ENCODE peak calls at places on chromosomes 3 and 15, in nine cellular contexts. R, W, E, J, I, S, M, D and H are unnamed samples.

GRCh38 chr15:83288381-83288801 is 3.9 kb upstream of the BNC1 start:
- DNase-seq in D (no peak), R (no peak), J (no peak), E (no peak), S (no peak), I (no peak), M (no peak), W (no peak), H (no peak)

GRCh38 chr3:17775073-17775472 is 32.6 kb upstream of the TBC1D5 start:
- DNase-seq in E (no peak), M (no peak), S (no peak), J (no peak), W (no peak), I (no peak), D (no peak), R (no peak), H (no peak)

GRCh38 chr3:188320757-188321156 is 166.8 kb downstream of the LPP start:
- DNase-seq in R (no peak), J (peak), M (peak), D (no peak), E (peak), W (no peak), S (no peak), I (no peak), H (no peak)

GRCh38 chr3:195893916-195894315 is 14.4 kb downstream of the TNK2 start:
- DNase-seq in E (no peak), M (no peak), D (no peak), W (no peak), J (no peak), S (no peak), R (no peak), I (no peak), H (no peak)

GRCh38 chr15:45242289-45242688 is 9.7 kb upstream of the SLC28A2 start:
- DNase-seq in M (peak), I (no peak), J (peak), D (no peak), S (no peak), E (no peak), R (no peak), W (no peak), H (no peak)

GRCh38 chr15:52427804-52428203 is 100.9 kb downstream of the MYO5A start:
- DNase-seq in E (peak), S (no peak), J (peak), W (no peak), D (peak), M (peak), I (no peak), R (no peak), H (no peak)

GRCh38 chr3:39154323-39155021 is 1.1 kb upstream of the CSRNP1 start:
- DNase-seq in W (no peak), R (peak), S (no peak), M (no peak), J (no peak), D (no peak), I (peak), E (no peak), H (no peak)

GRCh38 chr3:71930056-71930991 is 145.4 kb upstream of the PROK2 start:
- DNase-seq in J (peak), E (peak), S (no peak), W (no peak), I (peak), M (peak), D (peak), R (no peak), H (no peak)

GRCh38 chr3:112132975-112133448 is at the start of gene GCSAM:
- DNase-seq in J (peak), S (peak), R (peak), M (no peak), I (no peak), W (no peak), D (no peak), E (no peak), H (peak)

GRCh38 chr15:43376017-43376705 is 5.3 kb downstream of the TUBGCP4 start:
- DNase-seq in I (no peak), M (peak), W (no peak), E (peak), S (peak), R (peak), D (peak), J (peak), H (peak)

GRCh38 chr3:32278714-32279113 is 40.2 kb downstream of the CMTM8 start:
- DNase-seq in E (no peak), I (no peak), W (no peak), R (no peak), D (no peak), J (peak), S (no peak), M (peak), H (no peak)

GRCh38 chr3:140363801-140364200 is 314.1 kb upstream of the TRIM42 start:
- DNase-seq in E (no peak), D (peak), I (peak), M (no peak), S (no peak), J (peak), W (peak), R (no peak), H (no peak)

GRCh38 chr3:50533346-50533745 is 29.9 kb upstream of the CACNA2D2 start:
- DNase-seq in W (no peak), J (no peak), S (no peak), M (no peak), E (no peak), I (no peak), R (no peak), D (no peak), H (no peak)

GRCh38 chr3:46895761-46896160 is 18.2 kb downstream of the PTH1R start:
- DNase-seq in R (no peak), D (no peak), I (no peak), M (no peak), J (no peak), E (no peak), W (no peak), S (no peak), H (no peak)

GRCh38 chr3:193779933-193780332 is 186.9 kb downstream of the OPA1 start:
- DNase-seq in R (no peak), M (no peak), J (no peak), D (no peak), E (no peak), S (no peak), W (no peak), I (no peak), H (no peak)

GRCh38 chr3:52403955-52404354 is 40.9 kb downstream of the SEMA3G start:
- DNase-seq in M (no peak), W (no peak), S (no peak), J (no peak), E (no peak), R (no peak), D (no peak), I (no peak), H (no peak)

GRCh38 chr15:55799287-55800212 is 56.6 kb upstream of the PRTG start:
- DNase-seq in S (peak), J (peak), E (no peak), W (peak), D (peak), R (peak), M (peak), I (peak), H (peak)

GRCh38 chr3:27287052-27287451 is 82.1 kb downstream of the NEK10 start:
- DNase-seq in E (no peak), W (no peak), M (no peak), I (no peak), R (no peak), S (no peak), J (no peak), D (no peak), H (no peak)

GRCh38 chr3:129039271-129040038 is 21.1 kb upstream of the GP9 start:
- DNase-seq in J (no peak), I (no peak), E (no peak), W (peak), D (peak), S (no peak), R (peak), M (no peak), H (no peak)

GRCh38 chr3:16377847-16378302 is 112.9 kb downstream of the OXNAD1 start:
- DNase-seq in S (no peak), W (no peak), D (no peak), J (no peak), E (no peak), R (no peak), I (no peak), M (no peak), H (no peak)

GRCh38 chr3:122612706-122613105 is 35.3 kb downstream of the PARP15 start:
- DNase-seq in R (no peak), J (no peak), I (no peak), E (no peak), D (no peak), M (no peak), S (peak), W (no peak), H (no peak)

GRCh38 chr3:13891492-13892073 is 11.7 kb upstream of the WNT7A start:
- DNase-seq in R (no peak), I (no peak), W (no peak), D (no peak), E (no peak), J (peak), M (no peak), S (no peak), H (no peak)

GRCh38 chr3:44032487-44032886 is 209.2 kb upstream of the TOPAZ1 start:
- DNase-seq in J (no peak), E (no peak), M (no peak), R (no peak), I (no peak), W (no peak), S (no peak), D (no peak), H (no peak)

GRCh38 chr3:141237701-141238521 is 6.3 kb downstream of the PXYLP1 start:
- DNase-seq in J (no peak), S (no peak), W (peak), M (no peak), I (no peak), E (no peak), R (no peak), D (peak), H (no peak)

GRCh38 chr15:67145710-67146109 is 80.3 kb downstream of the SMAD3 start:
- DNase-seq in D (no peak), E (no peak), M (no peak), J (no peak), R (no peak), S (no peak), I (no peak), W (no peak), H (no peak)

GRCh38 chr3:115912372-115912771 is 289.1 kb downstream of the GAP43 start:
- DNase-seq in M (peak), R (peak), I (no peak), E (peak), J (peak), S (no peak), W (no peak), D (no peak), H (no peak)

GRCh38 chr15:76199106-76200082 is 111.9 kb downstream of the ETFA start:
- DNase-seq in D (no peak), S (no peak), R (no peak), I (peak), W (no peak), E (peak), J (peak), M (peak), H (no peak)

GRCh38 chr3:5022187-5022965 is 43.1 kb downstream of the BHLHE40 start:
- DNase-seq in J (peak), R (no peak), S (no peak), I (no peak), M (peak), D (no peak), W (no peak), E (no peak), H (no peak)

GRCh38 chr3:154898916-154899315 is 181.2 kb upstream of the MME start:
- DNase-seq in S (no peak), I (no peak), E (no peak), R (no peak), M (no peak), D (no peak), J (no peak), W (no peak), H (no peak)

GRCh38 chr3:154901263-154901662 is 178.9 kb upstream of the MME start:
- DNase-seq in W (no peak), S (no peak), R (no peak), I (no peak), E (peak), D (no peak), M (peak), J (no peak), H (no peak)

GRCh38 chr3:154898398-154898797 is 181.7 kb upstream of the MME start:
- DNase-seq in E (peak), W (no peak), I (no peak), R (no peak), D (no peak), S (no peak), M (peak), J (no peak), H (no peak)

GRCh38 chr3:154900777-154901176 is 179.3 kb upstream of the MME start:
- DNase-seq in R (no peak), S (no peak), E (peak), M (peak), I (no peak), D (no peak), W (no peak), J (no peak), H (no peak)

GRCh38 chr3:154904328-154904727 is 175.8 kb upstream of the MME start:
- DNase-seq in R (no peak), W (no peak), S (no peak), I (no peak), D (peak), J (peak), M (peak), E (peak), H (no peak)
- TF ChIP-seq CTCF in R (peak), W (no peak), S (no peak), I (no peak), D (peak), J (peak), M (peak), E (peak), H (peak)

GRCh38 chr15:40767838-40768491 is 1.8 kb upstream of the C15orf62 start:
- DNase-seq in I (no peak), W (no peak), R (no peak), S (no peak), M (no peak), E (no peak), J (no peak), D (no peak), H (no peak)

GRCh38 chr15:40764766-40765136 is 883 bp downstream of the GCHFR start:
- DNase-seq in D (peak), M (no peak), J (peak), S (no peak), I (no peak), R (no peak), W (no peak), E (no peak), H (no peak)

GRCh38 chr15:40766906-40767837 is 2.6 kb upstream of the C15orf62 start:
- DNase-seq in J (peak), M (peak), R (no peak), E (no peak), I (no peak), W (no peak), D (no peak), S (no peak), H (no peak)

GRCh38 chr15:40763801-40764765 is at the start of gene GCHFR:
- DNase-seq in S (no peak), I (peak), J (peak), R (peak), E (peak), W (peak), D (peak), M (peak), H (no peak)

DNA sequence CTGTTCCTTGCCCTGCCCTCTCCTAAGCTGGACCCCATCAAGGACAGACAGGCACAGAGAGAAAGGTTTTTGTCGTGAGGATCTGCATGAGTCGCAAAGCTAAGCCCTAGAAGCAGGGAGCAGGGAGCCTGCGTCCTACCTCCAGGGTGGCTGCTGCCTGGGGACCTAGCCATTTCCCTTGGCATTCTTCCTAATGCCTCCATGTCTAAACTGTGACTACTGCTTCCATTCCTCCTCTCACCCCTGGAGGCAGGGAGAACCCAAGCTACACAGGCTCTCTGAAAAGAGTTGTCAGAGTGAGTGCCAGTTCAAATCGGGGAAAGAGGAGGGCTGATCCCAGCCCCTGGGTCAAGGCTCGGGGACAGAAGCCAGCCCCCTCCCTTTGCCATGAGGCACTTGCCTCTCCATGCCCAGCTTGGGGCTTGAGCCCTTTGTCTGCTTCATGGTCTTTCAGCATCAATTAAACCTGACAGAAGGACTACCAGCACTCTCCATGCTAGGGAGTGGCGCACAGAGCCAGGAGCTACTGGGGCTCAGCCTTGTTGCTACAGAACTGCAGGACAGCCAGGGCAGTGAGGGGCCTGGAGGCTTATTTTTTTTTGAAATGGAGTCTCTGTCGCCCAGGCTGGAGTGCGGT is 2.4 kb downstream of the GCHFR start:
- DNase-seq in S (no peak), I (no peak), R (no peak), J (no peak), D (no peak), W (no peak), E (no peak), M (no peak), H (no peak)
- H3K4me3 ChIP-seq in S (no peak), I (no peak), R (no peak), J (no peak), D (no peak), W (no peak), E (no peak), M (no peak), H (no peak)

GRCh38 chr15:64701482-64701881 is 73.9 kb downstream of the RBPMS2 start:
- DNase-seq in S (no peak), E (no peak), I (no peak), J (no peak), D (no peak), W (no peak), M (no peak), R (no peak), H (no peak)

GRCh38 chr15:64699767-64700388 is 75.5 kb downstream of the RBPMS2 start:
- DNase-seq in I (peak), W (peak), J (peak), D (peak), E (peak), R (no peak), M (peak), S (no peak), H (no peak)

GRCh38 chr15:64703632-64703959 is 71.8 kb downstream of the RBPMS2 start:
- DNase-seq in S (no peak), M (no peak), D (no peak), E (no peak), W (no peak), I (no peak), R (no peak), J (no peak), H (no peak)

GRCh38 chr15:64702816-64703631 is 72.4 kb downstream of the RBPMS2 start:
- DNase-seq in J (peak), M (peak), I (peak), D (peak), E (peak), R (peak), S (peak), W (peak), H (peak)

DNA sequence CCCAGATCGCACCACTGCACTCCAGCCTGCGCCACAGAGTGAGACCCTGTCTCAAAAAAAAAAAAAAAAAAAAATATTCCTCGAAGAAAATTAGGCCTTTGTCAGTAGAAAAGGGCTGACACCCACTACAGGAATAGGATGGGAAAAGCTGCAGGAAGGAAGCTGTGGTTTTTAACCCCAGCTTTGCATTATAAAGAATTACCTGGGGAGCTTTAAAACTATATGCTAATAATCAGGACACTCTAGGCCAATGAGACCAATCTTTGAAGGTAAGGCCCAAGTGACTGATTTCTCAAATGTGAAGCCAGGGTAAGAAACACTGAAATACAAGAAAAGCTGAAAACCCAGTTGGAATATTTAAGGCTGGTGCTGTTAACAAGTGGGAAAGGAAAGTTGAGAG is 74.3 kb downstream of the RBPMS2 start:
- DNase-seq in R (no peak), M (no peak), D (no peak), E (no peak), W (no peak), S (no peak), I (no peak), J (no peak), H (no peak)
- TF ChIP-seq CTCF in R (no peak), M (no peak), D (no peak), E (no peak), W (no peak), S (no peak), I (no peak), J (no peak), H (no peak)

DNA sequence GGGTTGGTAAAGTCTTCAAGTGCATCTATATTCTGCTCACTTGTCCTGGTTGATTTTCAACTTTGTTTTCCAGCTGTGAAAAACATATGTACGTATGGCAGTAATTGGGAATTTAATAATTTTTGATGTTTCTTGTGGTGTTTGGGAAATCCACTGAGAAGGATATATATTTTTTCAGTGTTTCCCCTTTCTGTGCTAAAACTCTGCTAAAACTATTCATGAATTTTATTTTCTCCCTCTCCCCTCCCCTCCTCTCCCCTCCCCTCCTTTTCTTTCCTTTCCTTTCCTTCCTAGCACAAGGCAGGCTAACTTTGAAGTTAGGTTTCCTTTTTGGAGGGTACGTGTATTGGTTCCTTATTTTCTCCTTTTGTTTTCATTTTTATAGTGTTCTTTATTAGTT is 220.7 kb downstream of the PDCD6IP start:
- DNase-seq in S (no peak), I (no peak), R (no peak), E (no peak), J (no peak), M (no peak), D (no peak), W (no peak), H (no peak)
- H3K4me3 ChIP-seq in S (no peak), I (no peak), R (no peak), E (no peak), J (no peak), M (no peak), D (no peak), W (no peak), H (no peak)

GRCh38 chr3:136276049-136276755 is 26.1 kb downstream of the PCCB start:
- DNase-seq in S (no peak), M (no peak), J (peak), I (no peak), W (no peak), E (peak), D (no peak), R (no peak), H (no peak)
- TF ChIP-seq CTCF in S (no peak), M (peak), J (peak), I (no peak), W (no peak), E (peak), D (peak), R (no peak), H (no peak)

GRCh38 chr3:127775398-127776109 is 46.8 kb downstream of the MGLL start:
- DNase-seq in S (no peak), W (no peak), R (no peak), D (no peak), I (peak), E (peak), M (peak), J (peak), H (no peak)
- H3K4me3 ChIP-seq in S (peak), W (no peak), R (no peak), D (no peak), I (no peak), E (no peak), M (no peak), J (no peak), H (peak)

DNA sequence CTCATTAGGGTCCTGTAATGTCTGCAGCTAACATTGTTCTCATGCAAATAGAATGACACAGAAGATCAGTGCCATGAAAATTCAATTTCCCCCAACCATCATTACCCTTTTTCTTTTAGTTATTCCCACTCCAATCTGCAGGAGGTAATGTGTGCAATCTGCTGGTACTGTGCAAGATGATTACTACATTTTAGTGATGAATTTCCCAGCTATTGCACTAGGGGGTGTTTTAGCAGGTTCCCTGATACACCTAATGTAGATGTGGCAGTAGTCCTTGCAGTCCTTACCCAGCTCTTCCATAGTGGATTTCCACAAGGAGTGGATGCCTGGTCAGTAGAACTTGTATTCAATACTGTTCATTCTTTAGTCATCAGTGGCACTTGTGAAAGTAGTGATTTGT is 119.3 kb downstream of the ROBO2 start:
- DNase-seq in W (no peak), I (no peak), J (peak), R (no peak), M (no peak), D (no peak), S (no peak), E (no peak), H (no peak)
- TF ChIP-seq CTCF in W (no peak), I (no peak), J (peak), R (no peak), M (no peak), D (no peak), S (no peak), E (no peak), H (no peak)